ENCODE peak calls at places on chromosomes 13 and 19, in seven cellular contexts. Z is lung, B is psoas muscle, J is GM20000, U is astrocyte of the spinal cord, C is cardiac fibroblast, E is transverse colon. X is an unnamed sample.

GRCh38 chr19:46579286-46579944 is 21.7 kb upstream of the CALM3 start:
- DNase-seq in Z (no peak), U (no peak), B (no peak), E (no peak), J (peak), C (peak), X (no peak)

GRCh38 chr19:48468806-48469055 is 438 bp upstream of the CYTH2 start:
- DNase-seq in E (no peak), J (no peak), B (no peak), U (no peak), Z (no peak), C (no peak), X (no peak)

GRCh38 chr13:94325660-94326059 is 153.8 kb downstream of the DCT start:
- DNase-seq in U (no peak), Z (no peak), C (no peak), B (no peak), J (no peak), E (no peak), X (no peak)

GRCh38 chr19:47445937-47446402 is 25.7 kb downstream of the SLC8A2 start:
- DNase-seq in J (no peak), Z (peak), U (no peak), E (peak), B (peak), C (no peak), X (no peak)

GRCh38 chr19:46385636-46386035 is 27.7 kb downstream of the CCDC8 start:
- DNase-seq in U (no peak), Z (no peak), E (no peak), C (no peak), B (no peak), J (no peak), X (no peak)

GRCh38 chr13:39835253-39835652 is 179.8 kb downstream of the COG6 start:
- DNase-seq in U (peak), C (no peak), J (no peak), B (no peak), Z (no peak), E (no peak), X (peak)

GRCh38 chr13:101019126-101019525 is 344.5 kb upstream of the TMTC4 start:
- DNase-seq in J (no peak), E (no peak), B (no peak), U (peak), Z (no peak), C (peak), X (no peak)

GRCh38 chr13:49308104-49308875 is 60.6 kb downstream of the CDADC1 start:
- DNase-seq in C (peak), E (peak), Z (peak), U (peak), B (peak), J (no peak), X (no peak)

GRCh38 chr13:114145256-114145655 is 12.8 kb upstream of the RASA3 start:
- DNase-seq in J (no peak), Z (no peak), E (peak), B (no peak), U (no peak), C (no peak), X (no peak)

GRCh38 chr13:94028234-94029145 is 451.0 kb downstream of the DCT start:
- DNase-seq in U (no peak), E (no peak), C (no peak), Z (no peak), J (no peak), B (no peak), X (no peak)

GRCh38 chr13:27233964-27234363 is 17.4 kb upstream of the RPL21 start:
- DNase-seq in C (no peak), J (no peak), Z (no peak), B (no peak), E (no peak), U (no peak), X (no peak)

GRCh38 chr13:110290811-110291210 is 16.1 kb downstream of the COL4A1 start:
- DNase-seq in Z (no peak), C (no peak), U (no peak), B (no peak), E (no peak), J (no peak), X (no peak)

GRCh38 chr13:31538067-31539042 is 201.0 kb upstream of the RXFP2 start:
- DNase-seq in C (peak), Z (no peak), E (peak), B (no peak), J (no peak), U (peak), X (peak)

GRCh38 chr13:23020246-23020843 is 160.4 kb upstream of the SGCG start:
- DNase-seq in J (peak), Z (no peak), B (no peak), E (peak), U (peak), C (peak), X (peak)

GRCh38 chr19:38384209-38385027 is 3.4 kb downstream of the GGN start:
- DNase-seq in E (no peak), J (no peak), U (peak), Z (no peak), B (no peak), C (peak), X (no peak)

GRCh38 chr19:23561341-23561740 is 125.7 kb downstream of the ZNF675 start:
- DNase-seq in E (no peak), Z (no peak), J (no peak), U (no peak), C (no peak), B (no peak), X (peak)

GRCh38 chr13:26459276-26460131 is 98.0 kb upstream of the WASF3 start:
- DNase-seq in Z (no peak), C (peak), B (peak), E (no peak), J (no peak), U (no peak), X (no peak)

GRCh38 chr13:46469064-46469463 is 82.0 kb upstream of the RUBCNL start:
- DNase-seq in U (no peak), C (peak), B (no peak), E (no peak), J (no peak), Z (no peak), X (peak)

GRCh38 chr13:106089251-106089940 is 446.1 kb downstream of the EFNB2 start:
- DNase-seq in B (no peak), J (no peak), U (no peak), C (no peak), E (no peak), Z (no peak), X (no peak)

GRCh38 chr13:78601124-78601885 is 2.0 kb downstream of the POU4F1 start:
- DNase-seq in J (peak), Z (no peak), C (no peak), U (no peak), E (no peak), B (no peak), X (no peak)

GRCh38 chr19:45575216-45575615 is 9.4 kb downstream of the OPA3 start:
- DNase-seq in U (no peak), J (peak), B (no peak), C (no peak), Z (no peak), E (no peak), X (no peak)

GRCh38 chr13:65829241-65830008 is 1400.7 kb downstream of the PCDH9 start:
- DNase-seq in B (no peak), U (no peak), Z (no peak), E (no peak), C (no peak), J (no peak), X (no peak)

GRCh38 chr19:31154021-31154420 is 195.2 kb downstream of the TSHZ3 start:
- DNase-seq in J (no peak), B (no peak), Z (no peak), C (peak), U (peak), E (no peak), X (peak)

DNA sequence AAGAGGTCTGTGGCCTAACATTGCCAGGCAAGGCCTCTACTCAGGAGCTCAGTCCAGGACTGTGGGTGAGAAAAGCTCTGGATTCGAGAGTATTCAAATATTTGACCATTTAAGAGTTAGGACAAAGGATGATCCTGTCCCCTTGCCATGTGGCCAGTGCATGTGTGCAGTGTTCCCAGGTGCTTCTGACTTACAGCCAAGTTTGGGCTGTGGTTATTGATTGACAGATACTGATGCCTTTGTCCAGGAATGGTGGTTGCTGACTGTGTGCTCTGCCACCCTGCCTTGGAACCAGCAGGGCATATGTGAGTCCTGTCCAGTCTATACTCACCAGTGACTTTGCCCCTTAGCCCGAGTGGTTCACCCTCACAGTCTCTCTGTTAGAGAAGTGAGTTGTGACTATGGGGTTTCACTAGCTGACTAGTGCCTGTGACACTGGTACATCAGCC is 51.9 kb downstream of the GARRE1 start:
- DNase-seq in Z (no peak), J (no peak), B (no peak), C (no peak), E (peak), U (no peak), X (no peak)
- TF ChIP-seq CTCF in Z (no peak), J (no peak), B (no peak), C (no peak), E (no peak), U (no peak), X (no peak)

GRCh38 chr13:111531505-111531904 is 211.1 kb downstream of the TEX29 start:
- DNase-seq in J (no peak), E (no peak), U (no peak), B (no peak), Z (no peak), C (peak), X (peak)
- TF ChIP-seq CTCF in J (no peak), E (no peak), U (no peak), B (no peak), Z (no peak), C (no peak), X (no peak)

DNA sequence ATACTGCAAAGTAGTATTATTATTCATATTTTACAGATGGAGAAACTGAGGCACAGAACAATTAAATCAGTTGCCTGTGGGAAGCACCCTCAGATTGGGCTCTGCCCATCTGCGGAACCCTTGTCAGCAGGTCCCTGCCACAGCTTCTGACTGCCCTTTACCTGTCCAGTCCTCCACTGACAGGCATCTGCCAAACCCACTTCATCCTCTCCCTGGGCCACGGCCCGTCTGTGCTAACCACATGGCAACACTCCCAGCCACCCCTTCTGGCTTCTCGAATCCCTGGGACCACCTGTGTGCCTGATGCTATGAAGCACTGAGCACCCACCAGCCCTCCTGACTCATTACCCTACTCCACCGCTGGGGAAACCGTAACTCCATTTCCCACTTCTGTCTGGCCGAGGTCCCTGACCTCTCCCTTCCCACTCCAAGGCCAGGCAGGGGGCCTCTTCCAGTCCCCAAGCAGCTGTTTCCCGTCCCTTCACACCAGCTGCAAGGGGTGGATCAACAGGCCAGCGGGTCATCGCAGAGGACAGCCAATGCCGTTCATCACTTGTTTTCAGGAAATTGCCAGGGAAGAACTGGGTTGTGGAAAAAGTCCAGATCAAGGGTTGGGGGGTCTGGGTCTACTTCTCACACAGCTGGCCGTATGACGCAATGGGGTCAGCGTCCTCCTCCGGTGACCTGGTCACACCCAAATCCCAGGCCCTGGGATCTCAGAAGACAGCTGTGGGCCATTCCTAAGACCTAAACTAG is 2.5 kb downstream of the KANK3 start:
- DNase-seq in J (peak), B (peak), Z (no peak), U (no peak), C (no peak), E (peak), X (no peak)
- TF ChIP-seq CTCF in J (no peak), B (no peak), Z (no peak), U (no peak), C (peak), E (peak), X (no peak)

DNA sequence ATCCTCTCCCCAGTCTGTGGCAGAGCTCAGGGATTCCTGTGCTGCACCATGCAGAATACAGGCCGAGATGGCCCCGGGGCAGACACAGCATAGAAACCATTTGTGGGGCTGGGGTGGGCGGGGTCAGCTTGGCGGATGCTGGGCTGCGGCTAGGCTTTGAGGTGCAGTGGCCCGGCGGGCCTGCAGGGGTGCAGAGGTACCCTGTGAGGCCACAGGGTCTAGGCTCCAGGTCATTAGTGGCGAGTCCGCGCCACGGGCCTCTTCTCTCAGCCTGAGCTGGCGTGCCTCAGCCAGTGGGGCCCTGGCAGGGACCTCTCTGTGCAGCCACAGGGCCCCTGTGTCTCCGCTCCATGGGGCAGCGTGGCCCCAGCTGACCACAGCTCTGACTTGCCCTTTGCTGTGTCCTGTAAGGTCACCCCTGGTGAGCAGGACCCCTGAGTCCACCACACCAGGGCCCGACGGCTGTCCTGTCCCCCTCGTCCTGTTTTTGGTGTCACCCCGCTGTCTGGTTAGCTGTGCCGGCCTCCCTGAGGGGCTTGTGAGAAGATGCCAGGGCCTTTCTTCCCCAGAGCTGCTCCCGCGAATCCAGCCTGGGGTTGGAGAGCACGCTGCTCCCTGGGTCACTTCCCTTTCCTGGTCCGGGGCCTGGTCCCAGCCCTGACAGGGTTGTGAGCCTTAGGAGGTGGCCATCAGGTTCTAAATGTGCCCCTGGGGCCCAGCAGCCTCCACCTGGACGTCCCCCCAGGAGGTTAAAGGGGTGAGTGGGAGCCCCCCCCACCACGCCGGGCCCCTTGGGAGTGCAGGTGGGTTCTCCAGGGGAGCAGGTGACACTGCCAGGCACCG is 12.1 kb downstream of the KDM4B start:
- DNase-seq in J (no peak), Z (no peak), B (no peak), C (no peak), E (no peak), U (no peak), X (no peak)
- TF ChIP-seq CTCF in J (no peak), Z (no peak), B (no peak), C (no peak), E (no peak), U (no peak), X (no peak)

GRCh38 chr19:58546131-58546530 is 2.3 kb downstream of the TRIM28 start:
- DNase-seq in E (no peak), C (no peak), Z (no peak), U (no peak), J (no peak), B (no peak), X (no peak)

GRCh38 chr19:58544591-58545285 is 874 bp downstream of the TRIM28 start:
- DNase-seq in J (peak), E (no peak), Z (no peak), B (no peak), U (peak), C (peak), X (peak)

GRCh38 chr19:58547323-58548312 is 3.8 kb downstream of the TRIM28 start:
- DNase-seq in E (no peak), Z (no peak), B (no peak), C (no peak), U (no peak), J (no peak), X (no peak)

GRCh38 chr19:58545286-58546068 is 1.6 kb downstream of the TRIM28 start:
- DNase-seq in J (no peak), B (no peak), C (no peak), E (no peak), Z (no peak), U (no peak), X (no peak)

DNA sequence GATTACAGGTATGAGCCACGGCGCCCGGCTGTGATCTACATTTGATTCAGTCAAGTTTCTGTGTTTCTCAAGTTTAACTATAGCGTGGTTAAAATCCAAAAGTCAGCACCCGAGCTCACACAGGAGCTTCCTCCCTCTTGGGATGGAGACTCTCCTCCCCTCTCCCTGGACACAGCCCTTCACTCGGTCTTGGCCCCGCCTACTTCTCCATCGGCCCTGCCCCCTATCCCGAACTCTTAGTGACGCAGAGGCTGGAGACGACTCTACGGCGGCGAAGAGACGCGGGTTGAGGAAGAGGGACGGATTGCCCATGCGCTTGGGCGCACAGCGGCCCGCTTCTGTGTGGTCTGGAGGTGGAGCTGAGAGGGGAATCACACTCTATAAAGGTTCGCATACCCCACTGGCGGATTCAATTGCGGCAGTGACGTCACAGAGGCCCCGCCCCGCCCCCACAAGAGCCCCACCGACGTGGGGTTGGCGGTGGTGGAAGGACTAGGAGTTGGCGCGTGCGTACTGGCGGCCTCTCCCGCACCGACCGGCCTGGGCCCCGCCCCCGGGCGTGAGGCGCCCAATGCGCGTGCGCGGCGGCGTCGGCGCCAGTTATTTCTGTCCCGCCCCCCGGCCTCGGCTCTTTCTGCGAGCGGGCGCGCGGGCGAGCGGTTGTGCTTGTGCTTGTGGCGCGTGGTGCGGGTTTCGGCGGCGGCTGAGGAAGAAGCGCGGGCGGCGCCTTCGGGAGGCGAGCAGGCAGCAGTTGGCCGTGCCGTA is at the start of gene TRIM28:
- DNase-seq in C (peak), B (peak), Z (peak), J (peak), U (peak), E (peak), X (peak)
- TF ChIP-seq CTCF in C (no peak), B (no peak), Z (no peak), J (no peak), U (no peak), E (no peak), X (no peak)